ENCODE peak calls at places on chromosomes 1 and 21, in nine cellular contexts. F is type B pancreatic cell; W is cardiac muscle cell; Y is nephron progenitor cell; Q is dorsolateral prefrontal cortex; Z is myocyte; D is activated T-helper 1 cell treated with anti-CD3 and anti-CD28 coated beads, Interleukin-12 subunit alpha, Interleukin-12 subunit beta, Interleukin-2, Interleukin-4 antibody, amounts not matched to agents 30 ng/mL and 10 ng/mL and 1 ng/mL, durations not matched to agents 14 hours and 24 hours and 36 hours; A is ELR; O is stimulated activated CD8-positive, alpha-beta memory T cell treated with anti-CD3 and anti-CD28 coated beads, Interleukin-4, amount 100 ng/mL, for 48 hours. E is an unnamed sample.

GRCh38 chr21:15520811-15521643 is 208.8 kb upstream of the USP25 start:
- DNase-seq in F (no peak), W (no peak), Y (no peak), Q (no peak), Z (no peak), D (no peak), A (peak; percentile 22), O (no peak), E (no peak)

GRCh38 chr1:210617306-210617705 is 288.6 kb downstream of the HHAT start:
- DNase-seq in F (no peak), W (no peak), Y (no peak), Q (no peak), Z (no peak), D (no peak), A (no peak), O (no peak), E (no peak)

GRCh38 chr1:180948357-180948756 is 35.7 kb downstream of the KIAA1614 start:
- DNase-seq in F (no peak), W (no peak), Y (no peak), Q (no peak), Z (no peak), D (no peak), A (no peak), O (no peak), E (no peak)

GRCh38 chr1:182968846-182969734 is 16.1 kb upstream of the SHCBP1L start:
- DNase-seq in F (no peak), W (no peak), Y (no peak), Q (no peak), Z (no peak), D (no peak), A (no peak), O (no peak), E (no peak)

GRCh38 chr1:198935371-198935921 is 296.6 kb downstream of the PTPRC start:
- DNase-seq in F (peak; percentile 79), W (peak; percentile 86), Y (peak; percentile 11), Q (no peak), Z (peak; percentile 92), D (peak; percentile 33), A (peak; percentile 99), O (peak; percentile 62), E (peak; percentile 99)

GRCh38 chr1:203362561-203363055 is 11.7 kb upstream of the FMOD start:
- DNase-seq in F (no peak), W (no peak), Y (no peak), Q (no peak), Z (no peak), D (no peak), A (no peak), O (no peak), E (no peak)

GRCh38 chr1:9817734-9818133 is 6.0 kb downstream of the CLSTN1 start:
- DNase-seq in F (no peak), W (no peak), Y (no peak), Q (no peak), Z (no peak), D (no peak), A (no peak), O (no peak), E (no peak)

GRCh38 chr1:6803357-6803756 is 18.1 kb downstream of the CAMTA1 start:
- DNase-seq in F (no peak), W (no peak), Y (no peak), Q (no peak), Z (no peak), D (no peak), A (peak; percentile 63), O (no peak), E (peak; percentile 54)

GRCh38 chr21:31410763-31411278 is 66.8 kb upstream of the TIAM1 start:
- DNase-seq in F (no peak), W (no peak), Y (peak; percentile 33), Q (no peak), Z (no peak), D (peak; percentile 5), A (no peak), O (no peak), E (no peak)

GRCh38 chr1:176517484-176517883 is 54.5 kb downstream of the PAPPA2 start:
- DNase-seq in F (no peak), W (no peak), Y (peak; percentile 9), Q (no peak), Z (peak; percentile 22), D (no peak), A (peak; percentile 69), O (no peak), E (peak; percentile 47)

GRCh38 chr1:186465956-186466355 is 5.0 kb upstream of the PDC start:
- DNase-seq in F (no peak), W (no peak), Y (no peak), Q (no peak), Z (no peak), D (no peak), A (no peak), O (no peak), E (no peak)

GRCh38 chr1:39409055-39409816 is 82.2 kb upstream of the BMP8A start:
- DNase-seq in F (peak; percentile 73), W (peak; percentile 46), Y (peak; percentile 60), Q (peak; percentile 33), Z (peak; percentile 72), D (no peak), A (peak; percentile 71), O (peak; percentile 47), E (peak; percentile 78)

GRCh38 chr1:229371624-229372023 is 28.8 kb upstream of the CCSAP start:
- DNase-seq in F (no peak), W (no peak), Y (no peak), Q (no peak), Z (no peak), D (no peak), A (no peak), O (no peak), E (no peak)

GRCh38 chr1:10694274-10694632 is 102.2 kb downstream of the CASZ1 start:
- DNase-seq in F (no peak), W (no peak), Y (no peak), Q (no peak), Z (peak; percentile 60), D (no peak), A (peak; percentile 40), O (peak; percentile 58), E (peak; percentile 53)

GRCh38 chr1:204227351-204227750 is 13.6 kb upstream of the GOLT1A start:
- DNase-seq in F (no peak), W (no peak), Y (no peak), Q (no peak), Z (no peak), D (no peak), A (no peak), O (no peak), E (no peak)

GRCh38 chr1:68384872-68385390 is 64.8 kb downstream of the RPE65 start:
- DNase-seq in F (no peak), W (no peak), Y (no peak), Q (no peak), Z (peak; percentile 34), D (no peak), A (peak; percentile 86), O (no peak), E (peak; percentile 97)

GRCh38 chr1:1230656-1231399 is 973 bp downstream of the SDF4 start:
- DNase-seq in F (no peak), W (no peak), Y (no peak), Q (no peak), Z (peak; percentile 78), D (no peak), A (peak; percentile 75), O (no peak), E (peak; percentile 61)

GRCh38 chr1:193179094-193179493 is 7.3 kb downstream of the B3GALT2 start:
- DNase-seq in F (no peak), W (no peak), Y (no peak), Q (no peak), Z (no peak), D (no peak), A (no peak), O (no peak), E (no peak)

GRCh38 chr1:119582801-119583200 is 65.3 kb downstream of the ZNF697 start:
- DNase-seq in F (no peak), W (peak; percentile 64), Y (peak; percentile 49), Q (peak; percentile 22), Z (peak; percentile 87), D (no peak), A (peak; percentile 75), O (peak; percentile 26), E (peak; percentile 58)

GRCh38 chr1:230500063-230500462 is 73.9 kb upstream of the PGBD5 start:
- DNase-seq in F (no peak), W (no peak), Y (no peak), Q (no peak), Z (no peak), D (no peak), A (no peak), O (no peak), E (no peak)

GRCh38 chr1:76106719-76107235 is 32.2 kb downstream of the ST6GALNAC3 start:
- DNase-seq in F (no peak), W (no peak), Y (no peak), Q (no peak), Z (no peak), D (no peak), A (no peak), O (no peak), E (no peak)

GRCh38 chr1:191707288-191707687 is 451.0 kb upstream of the RGS18 start:
- DNase-seq in F (no peak), W (no peak), Y (no peak), Q (no peak), Z (no peak), D (no peak), A (peak; percentile 19), O (no peak), E (no peak)

GRCh38 chr1:23906731-23907130 is 6.4 kb downstream of the CNR2 start:
- DNase-seq in F (no peak), W (no peak), Y (no peak), Q (no peak), Z (no peak), D (no peak), A (no peak), O (no peak), E (no peak)

GRCh38 chr1:44239961-44240371 is 26.7 kb downstream of the DMAP1 start:
- DNase-seq in F (no peak), W (peak; percentile 33), Y (no peak), Q (no peak), Z (peak; percentile 40), D (no peak), A (no peak), O (no peak), E (no peak)

GRCh38 chr1:239619190-239619589 is 232.8 kb downstream of the CHRM3 start:
- DNase-seq in F (no peak), W (no peak), Y (no peak), Q (no peak), Z (no peak), D (no peak), A (peak; percentile 34), O (no peak), E (no peak)

GRCh38 chr21:33042812-33043211 is 17.1 kb downstream of the OLIG2 start:
- DNase-seq in F (no peak), W (no peak), Y (no peak), Q (no peak), Z (peak; percentile 80), D (no peak), A (peak; percentile 90), O (no peak), E (peak; percentile 96)

GRCh38 chr1:27071049-27071416 is 58.4 kb upstream of the TENT5B start:
- DNase-seq in F (no peak), W (peak; percentile 32), Y (peak; percentile 52), Q (peak; percentile 31), Z (peak; percentile 86), D (no peak), A (no peak), O (no peak), E (no peak)

E was measured in M059J.